ENCODE peak calls at places on chromosomes 5 and 9, in five cellular contexts. S, N, W, C and O are unnamed samples.
A peak's percentile ranks its signal among the peaks of the same experiment; 100 is the strongest.

GRCh38 chr5:88140396-88140862 is 128.2 kb downstream of the TMEM161B start:
- DNase-seq in S (no peak), N (peak; percentile 94), W (no peak), C (peak; percentile 68), O (peak; percentile 69)

GRCh38 chr5:21802869-21803490 is 1050.2 kb downstream of the CDH12 start:
- DNase-seq in S (peak; percentile 26), N (peak; percentile 54), W (peak; percentile 79), C (peak; percentile 28), O (peak; percentile 11)

GRCh38 chr9:72883867-72884266 is 69.0 kb downstream of the ALDH1A1 start:
- DNase-seq in S (no peak), N (no peak), W (no peak), C (no peak), O (no peak)

GRCh38 chr9:19102181-19102630 is 498 bp downstream of the HAUS6 start:
- DNase-seq in S (peak; percentile 73), N (peak; percentile 50), W (peak; percentile 20), C (no peak), O (peak; percentile 42)

GRCh38 chr9:129610193-129610472 is 10.8 kb downstream of the C9orf50 start:
- DNase-seq in S (no peak), N (no peak), W (no peak), C (no peak), O (no peak)

GRCh38 chr5:16502866-16503265 is 37.3 kb upstream of the ZNF622 start:
- DNase-seq in S (no peak), N (no peak), W (peak; percentile 75), C (no peak), O (peak; percentile 27)

GRCh38 chr5:89055011-89055704 is 172.2 kb upstream of the MEF2C start:
- DNase-seq in S (no peak), N (no peak), W (no peak), C (no peak), O (no peak)

GRCh38 chr9:18362901-18363685 is 110.9 kb upstream of the ADAMTSL1 start:
- DNase-seq in S (peak; percentile 57), N (no peak), W (no peak), C (no peak), O (no peak)

GRCh38 chr9:114046876-114047275 is 31.2 kb downstream of the AMBP start:
- DNase-seq in S (no peak), N (no peak), W (peak; percentile 33), C (no peak), O (no peak)

GRCh38 chr5:172107606-172108005 is 80.4 kb downstream of the STK10 start:
- DNase-seq in S (no peak), N (no peak), W (peak; percentile 57), C (no peak), O (no peak)

GRCh38 chr9:91376239-91376638 is 14.5 kb upstream of the AUH start:
- DNase-seq in S (no peak), N (no peak), W (no peak), C (no peak), O (no peak)

GRCh38 chr5:115460476-115460875 is 84.1 kb downstream of the FEM1C start:
- DNase-seq in S (no peak), N (no peak), W (peak; percentile 95), C (peak; percentile 41), O (no peak)

GRCh38 chr5:28862137-28862859 is 1823.9 kb upstream of the CDH9 start:
- DNase-seq in S (no peak), N (no peak), W (no peak), C (no peak), O (peak; percentile 11)

GRCh38 chr5:154228696-154229095 is 38.2 kb downstream of the GALNT10 start:
- DNase-seq in S (no peak), N (no peak), W (no peak), C (no peak), O (no peak)

GRCh38 chr5:33513786-33514185 is 73.0 kb downstream of the TARS1 start:
- DNase-seq in S (no peak), N (no peak), W (no peak), C (no peak), O (no peak)

GRCh38 chr5:147685991-147686390 is 96.5 kb downstream of the JAKMIP2 start:
- DNase-seq in S (no peak), N (no peak), W (peak; percentile 87), C (no peak), O (no peak)

GRCh38 chr5:150609843-150610584 is 30.4 kb upstream of the SYNPO start:
- DNase-seq in S (no peak), N (no peak), W (no peak), C (peak; percentile 58), O (no peak)

GRCh38 chr5:6899215-6899614 is 186.0 kb downstream of the TENT4A start:
- DNase-seq in S (no peak), N (no peak), W (no peak), C (no peak), O (no peak)

GRCh38 chr5:116441223-116441622 is 133.4 kb downstream of the SEMA6A start:
- DNase-seq in S (no peak), N (peak; percentile 69), W (peak; percentile 6), C (no peak), O (peak; percentile 44)

GRCh38 chr9:89436326-89436725 is 61.6 kb downstream of the SEMA4D start:
- DNase-seq in S (no peak), N (no peak), W (no peak), C (no peak), O (no peak)

GRCh38 chr5:8457187-8458037 is 588.5 kb downstream of the MTRR start:
- DNase-seq in S (no peak), N (peak; percentile 83), W (no peak), C (no peak), O (no peak)

GRCh38 chr5:110590187-110590586 is 136.3 kb downstream of the TMEM232 start:
- DNase-seq in S (peak; percentile 4), N (peak; percentile 64), W (peak; percentile 52), C (peak; percentile 30), O (peak; percentile 40)

GRCh38 chr9:134600836-134601638 is 40.6 kb upstream of the COL5A1 start:
- DNase-seq in S (no peak), N (no peak), W (no peak), C (no peak), O (no peak)

GRCh38 chr9:119368681-119369581 is at the start of gene BRINP1:
- DNase-seq in S (no peak), N (peak; percentile 83), W (no peak), C (peak; percentile 69), O (peak; percentile 69)

GRCh38 chr5:157516626-157517325 is 56.8 kb downstream of the NIPAL4 start:
- DNase-seq in S (no peak), N (no peak), W (peak; percentile 69), C (peak; percentile 26), O (no peak)

GRCh38 chr5:3601060-3601710 is 5.6 kb downstream of the IRX1 start:
- DNase-seq in S (no peak), N (no peak), W (no peak), C (no peak), O (peak; percentile 53)

GRCh38 chr5:3600106-3600997 is 4.7 kb downstream of the IRX1 start:
- DNase-seq in S (no peak), N (peak; percentile 81), W (no peak), C (no peak), O (peak; percentile 88)

GRCh38 chr5:3598236-3598635 is 2.6 kb downstream of the IRX1 start:
- DNase-seq in S (no peak), N (no peak), W (no peak), C (no peak), O (no peak)

GRCh38 chr5:3598725-3599282 is 3.2 kb downstream of the IRX1 start:
- DNase-seq in S (no peak), N (no peak), W (no peak), C (no peak), O (peak; percentile 29)

DNA sequence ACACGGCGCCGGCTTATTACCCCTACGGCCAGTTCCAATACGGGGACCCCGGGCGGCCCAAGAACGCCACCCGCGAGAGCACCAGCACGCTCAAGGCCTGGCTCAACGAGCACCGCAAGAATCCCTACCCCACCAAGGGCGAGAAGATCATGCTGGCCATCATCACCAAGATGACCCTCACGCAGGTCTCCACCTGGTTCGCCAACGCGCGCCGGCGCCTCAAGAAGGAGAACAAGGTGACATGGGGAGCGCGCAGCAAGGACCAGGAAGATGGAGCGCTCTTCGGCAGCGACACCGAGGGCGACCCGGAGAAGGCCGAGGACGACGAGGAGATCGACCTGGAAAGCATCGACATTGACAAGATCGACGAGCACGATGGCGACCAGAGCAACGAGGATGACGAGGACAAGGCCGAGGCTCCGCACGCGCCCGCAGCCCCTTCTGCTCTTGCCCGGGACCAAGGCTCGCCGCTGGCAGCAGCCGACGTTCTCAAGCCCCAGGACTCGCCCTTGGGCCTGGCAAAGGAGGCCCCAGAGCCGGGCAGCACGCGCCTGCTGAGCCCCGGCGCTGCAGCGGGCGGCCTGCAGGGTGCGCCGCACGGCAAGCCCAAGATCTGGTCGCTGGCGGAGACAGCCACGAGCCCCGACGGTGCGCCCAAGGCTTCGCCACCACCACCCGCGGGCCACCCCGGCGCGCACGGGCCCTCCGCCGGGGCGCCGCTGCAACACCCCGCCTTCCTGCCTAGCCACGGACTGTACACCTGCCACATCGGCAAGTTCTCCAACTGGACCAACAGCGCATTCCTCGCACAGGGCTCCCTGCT is 3.9 kb downstream of the IRX1 start:
- DNase-seq in S (no peak), N (peak; percentile 75), W (no peak), C (no peak), O (peak; percentile 79)
- TF ChIP-seq EZH2phosphoT487 in S (no peak), N (no peak), W (no peak), C (no peak), O (peak; percentile 67)

GRCh38 chr9:135817951-135818717 is 89.2 kb downstream of the CAMSAP1 start:
- DNase-seq in S (no peak), N (no peak), W (no peak), C (no peak), O (no peak)

GRCh38 chr9:135814421-135814820 is 92.9 kb downstream of the CAMSAP1 start:
- DNase-seq in S (no peak), N (no peak), W (no peak), C (no peak), O (no peak)

GRCh38 chr9:135818718-135819475 is 88.4 kb downstream of the CAMSAP1 start:
- DNase-seq in S (no peak), N (no peak), W (no peak), C (no peak), O (no peak)

GRCh38 chr9:135815433-135816178 is 91.7 kb downstream of the CAMSAP1 start:
- DNase-seq in S (no peak), N (no peak), W (no peak), C (no peak), O (no peak)

GRCh38 chr9:135816179-135816970 is 91.0 kb downstream of the CAMSAP1 start:
- DNase-seq in S (no peak), N (no peak), W (no peak), C (no peak), O (no peak)
- H3K36me3 ChIP-seq in S (peaks cover 83% of the 10 kb centered on the region), N (peaks cover 10% of the 10 kb centered on the region), W (peaks cover under 1% of the 10 kb centered on the region), C (no peaks in the 10 kb centered on the region), O (peaks cover 12% of the 10 kb centered on the region)

DNA sequence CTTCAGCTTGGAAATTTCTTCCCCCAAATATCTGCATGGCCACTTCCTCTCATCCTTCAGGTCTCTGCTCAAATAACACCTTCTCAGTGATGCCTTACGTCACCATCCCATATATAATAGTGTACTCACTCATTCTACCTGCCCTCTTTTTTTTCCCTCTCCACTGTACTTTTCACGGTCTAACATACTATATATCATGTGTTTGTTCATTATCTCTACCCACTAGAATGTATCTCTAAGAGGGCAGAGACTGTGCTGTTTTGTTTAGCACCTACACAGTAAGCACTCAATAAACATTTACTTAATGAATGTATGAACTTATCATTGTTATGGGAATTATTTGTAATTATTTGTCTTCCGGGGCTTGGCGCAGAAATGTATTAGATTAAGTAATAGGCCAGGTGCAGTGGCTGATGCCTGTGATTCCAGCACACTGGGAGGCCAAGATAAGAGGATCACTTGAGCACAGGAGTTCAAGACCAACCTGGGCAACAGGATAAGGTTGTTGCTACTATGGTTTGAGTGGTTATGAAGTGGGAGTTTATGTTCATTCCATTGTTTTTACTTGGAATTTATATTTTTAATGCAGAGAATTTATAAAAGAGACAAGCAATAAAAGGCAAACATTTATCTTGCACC is 6.0 kb upstream of the IL13 start:
- DNase-seq in S (no peak), N (no peak), W (no peak), C (no peak), O (no peak)
- TF ChIP-seq EZH2phosphoT487 in S (no peak), N (no peak), W (no peak), C (no peak), O (no peak)

GRCh38 chr9:120859361-120859760 is 16.6 kb upstream of the PSMD5 start:
- DNase-seq in S (no peak), N (no peak), W (no peak), C (no peak), O (no peak)
- H3K36me3 ChIP-seq in S (peaks cover 99% of the 10 kb centered on the region), N (no peaks in the 10 kb centered on the region), W (peaks cover 9% of the 10 kb centered on the region), C (no peaks in the 10 kb centered on the region), O (no peaks in the 10 kb centered on the region)